ENCODE peak calls at places on chromosome 10, in ten cellular contexts. I is A549; N is Peyer's patch; T is amygdala; E is body of pancreas; P is GDM1; B is DMS153; Y is activated CD4-positive, alpha-beta T cell treated with anti-CD3 and anti-CD28 coated beads, Interleukin-2, amount 50 U/mL, for 4 hours; K is activated T-cell treated with anti-CD3 and anti-CD28 coated beads, Interleukin-2, amount 50 U/mL, for 4 hours; V is NCI-H1436. H is an unnamed sample.

GRCh38 chr10:24944512-24945255 is 7.7 kb downstream of the PRTFDC1 start:
- DNase-seq in I (peak), N (no peak), T (no peak), E (no peak), P (no peak), B (no peak), Y (no peak), K (no peak), V (peak), H (peak)

GRCh38 chr10:22217842-22218241 is at the start of gene EBLN1:
- DNase-seq in I (no peak), N (no peak), T (no peak), E (no peak), P (no peak), B (no peak), Y (no peak), K (no peak), V (no peak), H (no peak)

GRCh38 chr10:101879456-101880189 is 36.0 kb upstream of the KCNIP2 start:
- DNase-seq in I (peak), N (no peak), T (peak), E (no peak), P (no peak), B (no peak), Y (no peak), K (no peak), V (no peak), H (no peak)

GRCh38 chr10:1738950-1739349 is 1.6 kb upstream of the ADARB2 start:
- DNase-seq in I (no peak), N (no peak), T (no peak), E (no peak), P (no peak), B (no peak), Y (no peak), K (no peak), V (peak), H (no peak)

GRCh38 chr10:12980080-12980656 is 21.3 kb downstream of the CCDC3 start:
- DNase-seq in I (no peak), N (no peak), T (no peak), E (no peak), P (no peak), B (no peak), Y (no peak), K (no peak), V (no peak), H (no peak)

GRCh38 chr10:75469018-75469616 is 37.7 kb downstream of the LRMDA start:
- DNase-seq in I (peak), N (no peak), T (no peak), E (peak), P (no peak), B (no peak), Y (no peak), K (no peak), V (no peak), H (peak)

GRCh38 chr10:58512470-58513188 is at the start of gene BICC1:
- DNase-seq in I (peak), N (no peak), T (peak), E (peak), P (no peak), B (no peak), Y (no peak), K (no peak), V (peak), H (peak)

GRCh38 chr10:88386878-88387773 is 196.0 kb downstream of the RNLS start:
- DNase-seq in I (peak), N (no peak), T (no peak), E (peak), P (peak), B (no peak), Y (no peak), K (no peak), V (no peak), H (peak)

GRCh38 chr10:15719062-15719898 is 442 bp downstream of the ITGA8 start:
- DNase-seq in I (no peak), N (no peak), T (no peak), E (no peak), P (no peak), B (no peak), Y (no peak), K (no peak), V (no peak), H (no peak)

GRCh38 chr10:122740640-122741039 is 41.0 kb upstream of the C10orf120 start:
- DNase-seq in I (no peak), N (no peak), T (no peak), E (no peak), P (no peak), B (no peak), Y (no peak), K (no peak), V (no peak), H (no peak)

GRCh38 chr10:95356-96115 is 39.7 kb upstream of the ZMYND11 start:
- DNase-seq in I (no peak), N (no peak), T (no peak), E (no peak), P (no peak), B (no peak), Y (no peak), K (no peak), V (no peak), H (no peak)

GRCh38 chr10:77836299-77836820 is 90.2 kb downstream of the DLG5 start:
- DNase-seq in I (peak), N (peak), T (no peak), E (no peak), P (peak), B (no peak), Y (peak), K (peak), V (peak), H (peak)

GRCh38 chr10:77696584-77696983 is 59.0 kb upstream of the KCNMA1 start:
- DNase-seq in I (no peak), N (no peak), T (no peak), E (no peak), P (no peak), B (no peak), Y (no peak), K (no peak), V (no peak), H (no peak)

GRCh38 chr10:88245974-88246511 is 337.1 kb downstream of the RNLS start:
- DNase-seq in I (no peak), N (no peak), T (no peak), E (no peak), P (no peak), B (no peak), Y (no peak), K (no peak), V (no peak), H (no peak)

GRCh38 chr10:84308481-84309304 is 19.7 kb upstream of the CCSER2 start:
- DNase-seq in I (no peak), N (peak), T (no peak), E (no peak), P (peak), B (peak), Y (peak), K (peak), V (peak), H (peak)

GRCh38 chr10:52455095-52455494 is 141.0 kb downstream of the DKK1 start:
- DNase-seq in I (peak), N (no peak), T (no peak), E (no peak), P (no peak), B (no peak), Y (no peak), K (no peak), V (no peak), H (no peak)

GRCh38 chr10:100204370-100204769 is 18.5 kb upstream of the ERLIN1 start:
- DNase-seq in I (no peak), N (no peak), T (no peak), E (no peak), P (no peak), B (no peak), Y (no peak), K (no peak), V (no peak), H (no peak)

GRCh38 chr10:125129076-125129458 is 31.3 kb downstream of the CTBP2 start:
- DNase-seq in I (no peak), N (no peak), T (no peak), E (no peak), P (no peak), B (no peak), Y (no peak), K (no peak), V (no peak), H (no peak)

GRCh38 chr10:88395677-88396076 is 187.4 kb downstream of the RNLS start:
- DNase-seq in I (peak), N (no peak), T (no peak), E (no peak), P (no peak), B (peak), Y (no peak), K (no peak), V (no peak), H (no peak)

GRCh38 chr10:29189272-29189671 is 99.6 kb upstream of the LYZL1 start:
- DNase-seq in I (no peak), N (no peak), T (no peak), E (no peak), P (no peak), B (no peak), Y (no peak), K (no peak), V (no peak), H (no peak)